ENCODE peak calls at places on chromosomes 1 and 21, in five cellular contexts. D is caudate nucleus; J is endothelial cell; N is natural killer cell treated with Interleukin-12 subunit alpha and Interleukin-12 subunit beta and Interleukin-15 and Interleukin-18, amount 100 ng/mL, for 72 hours; T is activated T-cell treated with anti-CD3 and anti-CD28 coated beads for 4 hours. Q is an unnamed sample.

GRCh38 chr21:34877485-34878128 is 171.5 kb downstream of the RUNX1 start:
- DNase-seq in D (no peak), J (no peak), N (no peak), T (no peak), Q (no peak)

GRCh38 chr1:231929311-231929710 is 302.7 kb downstream of the DISC1 start:
- DNase-seq in D (no peak), T (no peak), J (no peak), N (no peak), Q (no peak)

GRCh38 chr1:111955755-111956154 is 33.7 kb downstream of the KCND3 start:
- DNase-seq in T (no peak), J (no peak), N (no peak), D (no peak), Q (no peak)

GRCh38 chr1:54371038-54371935 is 34.9 kb downstream of the SSBP3 start:
- DNase-seq in J (no peak), N (no peak), T (no peak), D (no peak), Q (no peak)

GRCh38 chr1:37764888-37765441 is at the start of gene EPHA10:
- DNase-seq in N (no peak), T (no peak), D (peak), J (peak), Q (peak)

GRCh38 chr1:190178827-190179226 is 298.8 kb downstream of the BRINP3 start:
- DNase-seq in N (no peak), D (no peak), T (no peak), J (no peak), Q (no peak)

GRCh38 chr1:171841931-171842723 is 829 bp downstream of the DNM3 start:
- DNase-seq in D (peak), N (no peak), J (peak), T (no peak), Q (peak)

GRCh38 chr1:65393345-65393744 is 27.1 kb upstream of the LEPR start:
- DNase-seq in T (no peak), J (no peak), N (no peak), D (no peak), Q (no peak)

GRCh38 chr21:14366998-14367397 is 15.9 kb downstream of the HSPA13 start:
- DNase-seq in J (no peak), D (no peak), T (no peak), N (no peak), Q (no peak)

GRCh38 chr1:22452401-22452963 is 831 bp downstream of the ZBTB40 start:
- DNase-seq in D (no peak), N (no peak), J (no peak), T (no peak), Q (no peak)

GRCh38 chr1:37685722-37686121 is 6.6 kb upstream of the CDCA8 start:
- DNase-seq in T (no peak), D (no peak), N (no peak), J (no peak), Q (no peak)

GRCh38 chr1:204672482-204673216 is 12.9 kb downstream of the LRRN2 start:
- DNase-seq in D (no peak), J (no peak), N (no peak), T (no peak), Q (no peak)

GRCh38 chr21:43949499-43950208 is 62.5 kb upstream of the TRAPPC10 start:
- DNase-seq in T (no peak), J (no peak), N (no peak), D (no peak), Q (no peak)

GRCh38 chr1:79188371-79188770 is 181.8 kb upstream of the ADGRL4 start:
- DNase-seq in J (no peak), T (no peak), D (no peak), N (no peak), Q (no peak)

GRCh38 chr1:6235302-6235680 is 473 bp downstream of the ICMT start:
- DNase-seq in D (peak), T (peak), J (no peak), N (no peak), Q (no peak)

GRCh38 chr1:203584040-203584439 is 42.6 kb upstream of the ATP2B4 start:
- DNase-seq in T (no peak), N (no peak), J (no peak), D (no peak), Q (no peak)

GRCh38 chr1:23394664-23395063 is 25.0 kb upstream of the ZNF436 start:
- DNase-seq in T (no peak), D (no peak), J (no peak), N (no peak), Q (peak)

GRCh38 chr1:24830680-24831272 is 85.5 kb downstream of the CLIC4 start:
- DNase-seq in J (no peak), N (no peak), T (no peak), D (no peak), Q (no peak)

GRCh38 chr1:38872401-38873026 is 634 bp downstream of the MYCBP start:
- DNase-seq in J (peak), N (peak), D (no peak), T (no peak), Q (no peak)

GRCh38 chr1:64898107-64898861 is 68.1 kb downstream of the JAK1 start:
- DNase-seq in N (no peak), T (no peak), D (no peak), J (no peak), Q (peak)

GRCh38 chr1:228076796-228077430 is 5.6 kb upstream of the ARF1 start:
- DNase-seq in J (no peak), N (no peak), D (no peak), T (no peak), Q (no peak)

GRCh38 chr1:241779897-241780296 is 68.1 kb upstream of the EXO1 start:
- DNase-seq in D (no peak), T (no peak), J (no peak), N (no peak), Q (no peak)

GRCh38 chr1:51518033-51518729 is 885 bp downstream of the EPS15 start:
- DNase-seq in T (no peak), D (no peak), N (peak), J (peak), Q (peak)

Q was measured in H9.